ENCODE peak calls at places on chromosomes 2 and 18, in five cellular contexts. A is skeletal muscle cell, Y is cerebellar cortex, K is fibroblast of the conjunctiva, C is D721Med. X is an unnamed sample.
A peak's percentile ranks its signal among the peaks of the same experiment; 100 is the strongest.

GRCh38 chr2:104538082-104538481 is 315.8 kb upstream of the POU3F3 start:
- DNase-seq in K (no peak), A (no peak), Y (no peak), C (no peak), X (no peak)

GRCh38 chr2:28128281-28128950 is 237.9 kb downstream of the BABAM2 start:
- DNase-seq in C (no peak), K (no peak), A (no peak), Y (no peak), X (no peak)

GRCh38 chr2:109213646-109214417 is 84.8 kb downstream of the SH3RF3 start:
- DNase-seq in Y (no peak), C (no peak), K (peak; percentile 22), A (peak; percentile 75), X (no peak)

GRCh38 chr18:77461062-77461693 is 211.5 kb downstream of the GALR1 start:
- DNase-seq in K (no peak), Y (no peak), C (no peak), A (no peak), X (no peak)

GRCh38 chr18:48782381-48782841 is 168.4 kb downstream of the SMAD7 start:
- DNase-seq in C (no peak), Y (no peak), A (no peak), K (no peak), X (no peak)

GRCh38 chr2:197174539-197175094 is 136.0 kb downstream of the ANKRD44 start:
- DNase-seq in C (no peak), A (no peak), K (no peak), Y (no peak), X (no peak)

GRCh38 chr2:181459646-181460045 is 2.5 kb downstream of the ITGA4 start:
- DNase-seq in K (no peak), C (no peak), A (no peak), Y (no peak), X (no peak)

GRCh38 chr2:145352499-145352898 is 832.6 kb upstream of the ZEB2 start:
- DNase-seq in K (no peak), C (no peak), Y (no peak), A (no peak), X (no peak)

GRCh38 chr2:127121341-127121740 is 14.4 kb upstream of the BIN1 start:
- DNase-seq in Y (no peak), C (no peak), A (no peak), K (no peak), X (no peak)

GRCh38 chr18:59694824-59695223 is 2.4 kb downstream of the CCBE1 start:
- DNase-seq in C (peak; percentile 15), K (no peak), Y (no peak), A (no peak), X (no peak)

GRCh38 chr18:2589345-2590060 is 18.1 kb downstream of the NDC80 start:
- DNase-seq in C (no peak), A (no peak), K (no peak), Y (no peak), X (no peak)

GRCh38 chr2:43345391-43345813 is 119.0 kb upstream of the ZFP36L2 start:
- DNase-seq in K (no peak), Y (peak; percentile 33), A (peak; percentile 56), C (no peak), X (no peak)